ENCODE peak calls at places on chromosomes 12 and 14, in eight cellular contexts. U is choroid plexus epithelial cell; C is stimulated activated CD4-positive, alpha-beta T cell treated with anti-CD3 and anti-CD28 coated beads, TNF-alpha, amount 100 ng/mL, for 4 hours; D is activated CD8-positive, alpha-beta memory T cell treated with anti-CD3 and anti-CD28 coated beads for 4 hours; P is AG08396; I is fibroblast of mammary gland; W is sciatic nerve; B is epithelial cell of proximal tubule. N is an unnamed sample.

GRCh38 chr12:107884769-107885694 is 110.5 kb downstream of the ASCL4 start:
- DNase-seq in C (peak), U (peak), B (peak), D (no peak), P (peak), I (peak), W (no peak), N (peak)

GRCh38 chr12:94718114-94718513 is 67.8 kb upstream of the TMCC3 start:
- DNase-seq in C (no peak), D (no peak), W (no peak), I (no peak), B (no peak), U (peak), P (no peak), N (no peak)

GRCh38 chr14:33332497-33332896 is 393.8 kb downstream of the NPAS3 start:
- DNase-seq in W (no peak), D (no peak), C (no peak), I (no peak), B (no peak), U (no peak), P (no peak), N (no peak)

GRCh38 chr12:32296541-32296940 is 102.8 kb upstream of the FGD4 start:
- DNase-seq in U (peak), I (peak), P (no peak), C (no peak), W (no peak), D (no peak), B (peak), N (no peak)

GRCh38 chr14:77133718-77134338 is 7.8 kb downstream of the ZDHHC22 start:
- DNase-seq in W (peak), C (no peak), U (peak), B (no peak), I (peak), D (no peak), P (peak), N (peak)

GRCh38 chr14:59339526-59339925 is 125.7 kb downstream of the GPR135 start:
- DNase-seq in W (no peak), P (no peak), I (no peak), U (no peak), C (no peak), D (no peak), B (no peak), N (no peak)

GRCh38 chr14:21095430-21096205 is 2.8 kb downstream of the ZNF219 start:
- DNase-seq in C (no peak), W (no peak), D (no peak), I (peak), U (peak), P (no peak), B (no peak), N (no peak)

GRCh38 chr14:100693877-100694578 is 32.7 kb upstream of the DLK1 start:
- DNase-seq in C (no peak), I (no peak), U (no peak), P (no peak), D (no peak), B (no peak), W (no peak), N (no peak)

GRCh38 chr12:125533434-125534029 is 468.3 kb downstream of the AACS start:
- DNase-seq in C (peak), B (no peak), P (no peak), U (no peak), D (no peak), W (peak), I (no peak), N (peak)

GRCh38 chr14:59699422-59699821 is 122.8 kb upstream of the CCDC175 start:
- DNase-seq in C (no peak), W (no peak), U (no peak), B (no peak), D (no peak), P (no peak), I (no peak), N (no peak)

GRCh38 chr12:85658236-85658635 is 178.0 kb downstream of the RASSF9 start:
- DNase-seq in D (no peak), P (no peak), B (no peak), W (no peak), C (no peak), U (no peak), I (no peak), N (no peak)

GRCh38 chr14:36520601-36521525 is 831 bp upstream of the NKX2-1 start:
- DNase-seq in C (no peak), I (peak), B (no peak), W (no peak), P (peak), D (no peak), U (peak), N (peak)

GRCh38 chr12:57461904-57462306 is 2.3 kb downstream of the GLI1 start:
- DNase-seq in C (no peak), B (no peak), P (peak), U (no peak), I (peak), D (no peak), W (no peak), N (no peak)

GRCh38 chr12:62813031-62813829 is 121.7 kb downstream of the PPM1H start:
- DNase-seq in W (peak), D (no peak), I (peak), C (no peak), P (peak), U (peak), B (no peak), N (peak)

GRCh38 chr14:32824195-32824594 is 114.5 kb upstream of the NPAS3 start:
- DNase-seq in C (no peak), D (no peak), U (no peak), P (no peak), I (no peak), W (no peak), B (no peak), N (no peak)

GRCh38 chr12:11717533-11717961 is 68.1 kb downstream of the ETV6 start:
- DNase-seq in D (no peak), I (peak), B (peak), P (no peak), W (no peak), C (no peak), U (peak), N (peak)

GRCh38 chr12:50859621-50860020 is 16.9 kb downstream of the TMPRSS12 start:
- DNase-seq in D (no peak), W (no peak), P (no peak), B (no peak), I (no peak), C (no peak), U (no peak), N (no peak)

GRCh38 chr14:101250336-101250947 is 310.9 kb upstream of the DIO3 start:
- DNase-seq in I (no peak), C (no peak), W (peak), P (no peak), D (no peak), B (no peak), U (no peak), N (no peak)

GRCh38 chr14:52879958-52880357 is 70.9 kb downstream of the FERMT2 start:
- DNase-seq in W (no peak), P (no peak), U (peak), B (peak), I (peak), C (no peak), D (no peak), N (no peak)

GRCh38 chr12:122724641-122725243 is 5.9 kb downstream of the HCAR1 start:
- DNase-seq in B (no peak), P (no peak), D (no peak), W (no peak), C (no peak), U (no peak), I (no peak), N (no peak)

GRCh38 chr12:112887542-112887941 is 19.2 kb upstream of the OAS1 start:
- DNase-seq in C (no peak), P (no peak), U (no peak), D (no peak), I (no peak), W (no peak), B (no peak), N (no peak)

GRCh38 chr12:108938247-108938924 is 58.5 kb downstream of the DAO start:
- DNase-seq in U (no peak), P (no peak), D (no peak), C (no peak), I (no peak), B (no peak), W (no peak), N (no peak)

GRCh38 chr12:11553871-11554533 is 95.5 kb upstream of the ETV6 start:
- DNase-seq in U (peak), C (no peak), I (peak), D (no peak), W (no peak), P (peak), B (no peak), N (peak)